ENCODE peak calls at places on chromosomes 5 and 9, in nine cellular contexts. I is uterus, H is GM12865, C is tibial artery, Q is fibroblast of lung, A is psoas muscle, L is mesothelial cell of epicardium, W is retinal pigment epithelial cell, X is lower leg skin. E is an unnamed sample.

GRCh38 chr9:18473551-18474279 is at the start of gene ADAMTSL1:
- DNase-seq in I (peak), H (no peak), C (no peak), Q (peak), A (peak), L (peak), W (peak), X (no peak), E (no peak)

GRCh38 chr9:70811638-70812037 is 309.8 kb downstream of the TRPM3 start:
- DNase-seq in I (no peak), H (no peak), C (no peak), Q (no peak), A (no peak), L (no peak), W (no peak), X (no peak), E (no peak)

GRCh38 chr9:92971121-92971520 is 23.8 kb downstream of the FGD3 start:
- DNase-seq in I (no peak), H (no peak), C (no peak), Q (no peak), A (no peak), L (no peak), W (no peak), X (no peak), E (no peak)

GRCh38 chr9:14993061-14993800 is 83.0 kb upstream of the FREM1 start:
- DNase-seq in I (peak), H (peak), C (peak), Q (peak), A (peak), L (peak), W (peak), X (peak), E (no peak)

GRCh38 chr5:139908749-139909148 is 113.1 kb downstream of the PSD2 start:
- DNase-seq in I (no peak), H (no peak), C (peak), Q (peak), A (peak), L (no peak), W (no peak), X (no peak), E (no peak)

GRCh38 chr9:77099388-77099787 is 77.9 kb upstream of the VPS13A start:
- DNase-seq in I (no peak), H (no peak), C (no peak), Q (no peak), A (no peak), L (no peak), W (no peak), X (no peak), E (no peak)

GRCh38 chr9:124517600-124517999 is 10.4 kb upstream of the NR5A1 start:
- DNase-seq in I (no peak), H (no peak), C (no peak), Q (no peak), A (no peak), L (no peak), W (no peak), X (no peak), E (no peak)

GRCh38 chr9:86859056-86859455 is 88.2 kb downstream of the GAS1 start:
- DNase-seq in I (no peak), H (no peak), C (no peak), Q (no peak), A (no peak), L (no peak), W (no peak), X (no peak), E (no peak)

GRCh38 chr5:33072700-33073099 is 361.6 kb downstream of the NPR3 start:
- DNase-seq in I (no peak), H (no peak), C (no peak), Q (no peak), A (no peak), L (no peak), W (no peak), X (no peak), E (no peak)

DNA sequence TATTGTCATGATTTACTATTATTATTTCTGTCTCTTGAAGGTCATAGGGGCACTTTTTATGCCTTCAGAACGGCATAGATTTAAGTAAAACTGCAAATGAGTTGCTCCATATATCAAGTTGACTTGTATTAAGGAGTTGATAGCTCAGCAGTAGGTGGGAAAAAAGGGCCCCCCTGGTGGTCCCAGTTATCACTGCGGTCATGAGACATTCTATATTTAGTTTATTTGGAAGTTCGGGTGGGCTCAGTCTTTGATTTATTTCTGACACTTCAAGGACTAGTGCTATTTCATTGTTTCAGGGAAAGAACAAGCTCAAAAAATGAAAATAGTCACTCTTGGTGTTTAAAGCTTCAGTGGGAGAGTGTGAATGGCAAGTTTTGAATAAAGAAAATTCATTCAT is 159.3 kb downstream of the SLC24A2 start:
- DNase-seq in I (no peak), H (no peak), C (no peak), Q (no peak), A (no peak), L (no peak), W (no peak), X (no peak), E (no peak)
- TF ChIP-seq CTCF in I (no peak), H (no peak), C (no peak), Q (no peak), A (no peak), L (peak), W (peak), X (no peak), E (no peak)

GRCh38 chr9:90053027-90053426 is 448.2 kb downstream of the GADD45G start:
- DNase-seq in I (no peak), H (peak), C (no peak), Q (no peak), A (no peak), L (peak), W (no peak), X (no peak), E (no peak)
- TF ChIP-seq CTCF in I (no peak), H (peak), C (no peak), Q (peak), A (no peak), L (peak), W (peak), X (no peak), E (no peak)

DNA sequence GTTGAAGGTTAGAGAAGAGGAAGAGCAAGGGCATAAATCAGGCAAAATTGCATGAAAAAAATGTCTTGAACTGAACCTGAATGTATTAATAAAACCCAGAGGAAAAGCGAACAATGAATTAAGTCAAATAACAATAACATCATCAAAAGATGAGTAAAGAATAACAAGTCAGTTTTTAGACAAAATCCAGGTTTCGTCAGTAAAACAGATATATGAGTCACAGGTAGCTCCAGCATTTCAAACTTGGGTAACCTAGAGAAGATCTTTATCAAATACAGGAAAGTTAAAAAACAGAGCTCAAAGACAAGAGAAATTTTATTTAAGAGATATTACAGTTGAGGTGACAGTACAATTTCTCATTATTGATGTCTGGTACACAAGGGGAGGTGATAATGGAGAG is 332.4 kb downstream of the EFNA5 start:
- DNase-seq in I (no peak), H (no peak), C (no peak), Q (no peak), A (no peak), L (no peak), W (no peak), X (no peak), E (no peak)
- TF ChIP-seq CTCF in I (no peak), H (no peak), C (no peak), Q (no peak), A (no peak), L (no peak), W (no peak), X (no peak), E (no peak)

GRCh38 chr5:128667148-128667547 is 129.1 kb upstream of the FBN2 start:
- DNase-seq in I (no peak), H (peak), C (no peak), Q (no peak), A (no peak), L (no peak), W (no peak), X (no peak), E (no peak)
- TF ChIP-seq CTCF in I (no peak), H (no peak), C (no peak), Q (no peak), A (no peak), L (no peak), W (peak), X (no peak), E (no peak)

DNA sequence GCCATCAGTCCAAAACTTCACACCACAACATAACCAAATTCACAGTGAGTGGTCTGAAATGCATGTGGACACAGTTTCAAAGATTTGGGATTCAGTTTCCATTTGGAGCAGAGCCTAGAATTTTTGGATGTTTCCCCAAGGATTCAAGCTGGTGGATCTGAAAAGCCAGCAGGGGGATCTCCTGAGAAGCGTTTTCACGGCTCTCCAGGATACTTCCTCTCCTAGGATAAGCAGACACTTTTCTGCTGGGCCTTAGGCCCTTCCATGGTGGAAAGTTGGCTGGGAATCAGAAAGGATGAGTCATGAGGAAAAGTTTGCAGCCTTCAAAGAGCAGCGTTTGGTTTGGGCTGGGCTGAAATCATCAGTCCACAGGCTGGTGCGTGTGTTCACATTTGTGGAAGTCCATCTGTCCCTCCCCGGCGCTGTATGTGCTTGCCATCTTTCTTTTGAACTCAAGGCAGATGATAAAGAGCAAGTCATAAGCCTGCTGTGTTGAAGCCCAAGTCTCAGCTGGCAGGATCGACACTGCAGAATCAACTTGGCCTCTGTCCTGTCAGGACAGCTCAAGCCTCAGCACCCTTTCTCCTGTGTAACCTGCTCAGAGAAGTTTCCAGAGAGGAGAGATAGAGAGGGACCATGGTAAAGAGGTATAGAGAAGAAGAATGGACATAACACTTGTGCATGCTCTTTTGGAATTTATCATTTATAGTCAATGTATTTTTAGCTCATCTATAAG is 152.6 kb upstream of the MSX2 start:
- DNase-seq in I (peak), H (no peak), C (peak), Q (peak), A (peak), L (peak), W (peak), X (peak), E (no peak)
- TF ChIP-seq CTCF in I (peak), H (no peak), C (no peak), Q (peak), A (no peak), L (no peak), W (peak), X (no peak), E (no peak)

GRCh38 chr5:1235379-1235778 is 10.2 kb downstream of the SLC6A18 start:
- DNase-seq in I (no peak), H (no peak), C (no peak), Q (no peak), A (no peak), L (no peak), W (no peak), X (no peak), E (no peak)
- TF ChIP-seq CTCF in I (no peak), H (no peak), C (no peak), Q (no peak), A (no peak), L (no peak), W (no peak), X (no peak), E (no peak)

DNA sequence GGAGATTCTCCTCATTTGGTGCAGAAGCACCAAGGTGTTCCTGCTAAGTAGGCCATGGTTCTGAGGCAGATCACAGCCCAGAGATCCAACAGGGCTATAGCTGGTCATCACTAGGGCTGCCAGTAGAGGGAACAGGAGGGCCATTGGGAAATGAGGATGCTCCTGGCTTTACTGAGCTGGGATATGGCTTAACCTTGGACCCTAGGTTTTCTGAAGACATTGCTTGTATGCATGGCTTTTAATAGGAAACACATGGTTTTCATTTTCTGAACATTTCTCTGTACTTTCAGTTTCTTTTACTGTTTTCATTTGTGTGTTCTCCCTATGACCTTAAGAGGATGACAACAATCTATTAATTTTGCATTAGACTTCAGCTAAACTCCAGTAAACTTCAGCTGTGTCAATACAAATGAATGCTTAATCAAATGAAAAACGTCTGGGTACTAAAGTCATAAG is at the start of gene IFNW1:
- DNase-seq in I (no peak), H (peak), C (no peak), Q (peak), A (no peak), L (no peak), W (no peak), X (no peak), E (no peak)
- TF ChIP-seq CTCF in I (no peak), H (no peak), C (no peak), Q (no peak), A (no peak), L (no peak), W (peak), X (no peak), E (no peak)

DNA sequence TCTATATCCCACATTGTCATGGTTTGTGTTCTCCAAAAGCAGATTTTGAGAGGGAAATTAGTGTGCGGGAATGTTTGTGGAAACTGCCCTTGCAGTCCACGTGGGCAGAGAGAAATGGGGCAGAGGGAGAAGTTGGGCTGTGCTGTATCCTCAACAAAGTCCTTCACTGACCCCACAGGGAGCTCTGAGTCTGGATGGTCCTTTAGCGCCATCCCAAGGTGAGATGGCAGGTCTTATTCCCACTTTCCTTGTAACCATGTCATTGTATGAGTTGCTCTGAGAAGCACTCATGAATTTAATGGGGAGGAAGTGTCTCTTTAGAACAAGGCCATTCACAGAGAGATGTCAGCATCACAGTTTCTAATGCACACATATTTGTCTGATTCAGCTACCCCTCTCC is 127.1 kb downstream of the ANKRD18B start:
- DNase-seq in I (no peak), H (no peak), C (no peak), Q (no peak), A (no peak), L (no peak), W (no peak), X (no peak), E (no peak)
- TF ChIP-seq CTCF in I (no peak), H (no peak), C (no peak), Q (no peak), A (no peak), L (no peak), W (no peak), X (no peak), E (no peak)

E was measured in natural killer cell.